ENCODE peak calls at places on chromosome 5, in seven cellular contexts. A, I, K, J, P, V and S are unnamed samples.

GRCh38 chr5:138128344-138128743 is 10.9 kb downstream of the NME5 start:
- DNase-seq in V (no peak), J (no peak), K (no peak), P (no peak), A (no peak), I (no peak), S (no peak)

GRCh38 chr5:58466939-58467338 is 7.1 kb upstream of the PLK2 start:
- DNase-seq in V (no peak), J (peak; percentile 25), I (peak; percentile 66), A (no peak), P (no peak), K (peak; percentile 55), S (no peak)

GRCh38 chr5:172952034-172952511 is 7.2 kb upstream of the RPL26L1 start:
- DNase-seq in P (no peak), I (peak; percentile 36), A (no peak), K (no peak), V (no peak), J (no peak), S (no peak)

GRCh38 chr5:83715316-83716060 is 5.2 kb downstream of the HAPLN1 start:
- DNase-seq in K (no peak), V (no peak), A (no peak), P (no peak), J (no peak), I (no peak), S (no peak)

GRCh38 chr5:52757991-52758390 is 29.7 kb upstream of the ITGA1 start:
- DNase-seq in V (no peak), J (no peak), P (no peak), K (no peak), I (no peak), A (no peak), S (no peak)

GRCh38 chr5:178230879-178231735 is 1.5 kb downstream of the PHYKPL start:
- DNase-seq in J (no peak), P (no peak), I (peak; percentile 51), K (peak; percentile 48), V (no peak), A (peak; percentile 51), S (no peak)

GRCh38 chr5:37840036-37840909 is at the start of gene GDNF:
- DNase-seq in P (no peak), K (peak; percentile 54), J (peak; percentile 38), V (no peak), A (no peak), I (peak; percentile 77), S (peak; percentile 67)

GRCh38 chr5:4124201-4124852 is 528.7 kb downstream of the IRX1 start:
- DNase-seq in K (no peak), A (no peak), V (no peak), J (no peak), I (no peak), P (no peak), S (no peak)

GRCh38 chr5:3346111-3346820 is 249.4 kb upstream of the IRX1 start:
- DNase-seq in J (no peak), A (no peak), V (no peak), P (no peak), K (no peak), I (no peak), S (no peak)

GRCh38 chr5:23208959-23209431 is 298.4 kb upstream of the PRDM9 start:
- DNase-seq in I (peak; percentile 23), K (peak; percentile 57), P (no peak), J (peak; percentile 12), A (peak; percentile 5), V (no peak), S (no peak)

GRCh38 chr5:173972844-173973613 is 15.9 kb upstream of the C5orf47 start:
- DNase-seq in I (peak; percentile 83), J (peak; percentile 83), K (peak; percentile 88), P (peak; percentile 64), V (peak; percentile 87), A (peak; percentile 86), S (peak; percentile 73)

GRCh38 chr5:87121315-87122170 is 146.1 kb upstream of the RASA1 start:
- DNase-seq in J (peak; percentile 10), P (peak; percentile 71), A (no peak), V (no peak), K (peak; percentile 87), I (peak; percentile 91), S (peak; percentile 66)

GRCh38 chr5:756865-757345 is 27.6 kb downstream of the ZDHHC11B start:
- DNase-seq in J (no peak), I (no peak), V (peak; percentile 21), K (peak; percentile 10), P (no peak), A (peak; percentile 82), S (no peak)

GRCh38 chr5:53355930-53356329 is 124.5 kb upstream of the FST start:
- DNase-seq in J (no peak), K (no peak), A (no peak), P (no peak), I (peak; percentile 13), V (no peak), S (no peak)

GRCh38 chr5:600551-601541 is 11.3 kb upstream of the CEP72 start:
- DNase-seq in A (no peak), P (no peak), J (no peak), V (peak; percentile 20), I (no peak), K (no peak), S (no peak)

GRCh38 chr5:162209005-162209605 is 141.5 kb downstream of the GABRG2 start:
- DNase-seq in P (peak; percentile 24), K (peak; percentile 0), V (peak; percentile 19), I (no peak), A (peak; percentile 11), J (no peak), S (no peak)

GRCh38 chr5:136023935-136024645 is 4.7 kb upstream of the TGFBI start:
- DNase-seq in A (no peak), P (no peak), J (no peak), K (peak; percentile 74), I (peak; percentile 82), V (no peak), S (peak; percentile 32)

GRCh38 chr5:112626079-112626478 is 111.6 kb upstream of the APC start:
- DNase-seq in K (no peak), V (no peak), A (peak; percentile 52), I (no peak), P (no peak), J (no peak), S (no peak)

GRCh38 chr5:93044860-93045666 is 536.0 kb downstream of the NR2F1-AS1 start:
- DNase-seq in I (no peak), K (no peak), A (no peak), J (no peak), P (no peak), V (no peak), S (no peak)

GRCh38 chr5:57825026-57825683 is 342.5 kb upstream of the ACTBL2 start:
- DNase-seq in P (no peak), A (no peak), I (peak; percentile 88), K (peak; percentile 20), J (no peak), V (no peak), S (peak; percentile 76)

GRCh38 chr5:112006721-112007120 is 249.7 kb upstream of the NREP start:
- DNase-seq in A (no peak), V (no peak), K (peak; percentile 85), J (no peak), I (peak; percentile 87), P (no peak), S (no peak)

GRCh38 chr5:138138949-138139775 is at the start of gene NME5:
- DNase-seq in J (no peak), K (peak; percentile 83), A (peak; percentile 57), V (peak; percentile 73), P (peak; percentile 48), I (peak; percentile 40), S (no peak)

GRCh38 chr5:83583859-83584258 is 112.3 kb downstream of the VCAN start:
- DNase-seq in I (peak; percentile 82), P (no peak), A (no peak), V (no peak), K (peak; percentile 62), J (no peak), S (no peak)

GRCh38 chr5:136197462-136198142 is 4.6 kb upstream of the SMIM32 start:
- DNase-seq in I (no peak), P (no peak), K (no peak), V (no peak), A (no peak), J (no peak), S (no peak)

GRCh38 chr5:178471666-178472065 is 118.5 kb downstream of the COL23A1 start:
- DNase-seq in I (no peak), P (no peak), J (no peak), V (no peak), K (no peak), A (no peak), S (no peak)

GRCh38 chr5:33491941-33492340 is 51.2 kb downstream of the TARS1 start:
- DNase-seq in V (no peak), I (peak; percentile 56), A (no peak), P (no peak), J (no peak), K (no peak), S (peak; percentile 4)
- H3K27ac ChIP-seq in V (no peak overlapping the region), I (no peak overlapping the region), A (no peak overlapping the region), P (no peak overlapping the region), J (no peak overlapping the region), K (no peak overlapping the region), S (no peak overlapping the region)

GRCh38 chr5:160420331-160420610 is 1.4 kb upstream of the PTTG1 start:
- DNase-seq in V (no peak), I (no peak), J (no peak), A (no peak), P (no peak), K (no peak), S (no peak)
- H3K4me3 ChIP-seq in V (no peak overlapping the region), I (no peak overlapping the region), J (peak overlapping the region; percentile 75), A (no peak overlapping the region), P (no peak overlapping the region), K (no peak overlapping the region), S (no peak overlapping the region)

GRCh38 chr5:40292006-40292405 is 387.7 kb upstream of the PTGER4 start:
- DNase-seq in A (no peak), J (no peak), I (no peak), V (no peak), P (no peak), K (no peak), S (no peak)

GRCh38 chr5:40284863-40285262 is 394.9 kb upstream of the PTGER4 start:
- DNase-seq in K (no peak), I (no peak), V (no peak), J (no peak), P (no peak), A (no peak), S (no peak)

GRCh38 chr5:40291338-40291737 is 388.4 kb upstream of the PTGER4 start:
- DNase-seq in J (no peak), V (no peak), I (peak; percentile 35), P (no peak), A (no peak), K (peak; percentile 16), S (no peak)

GRCh38 chr5:40288791-40289475 is 390.8 kb upstream of the PTGER4 start:
- DNase-seq in V (no peak), A (no peak), P (no peak), K (no peak), J (no peak), I (no peak), S (no peak)
- TF ChIP-seq CTCF in V (no peak), A (no peak), P (peak; percentile 17), K (no peak), J (no peak), I (no peak), S (peak; percentile 27)

GRCh38 chr5:134006119-134006514 is 1.3 kb upstream of the VDAC1 start:
- DNase-seq in J (no peak), I (no peak), A (no peak), P (no peak), V (no peak), K (no peak), S (no peak)
- H3K27ac ChIP-seq in J (peak overlapping the region; percentile 98), I (peak overlapping the region; percentile 98), A (peak overlapping the region; percentile 99), P (peak overlapping the region; percentile 99), V (peak overlapping the region; percentile 96), K (peak overlapping the region; percentile 93), S (peak overlapping the region; percentile 82)